ENCODE peak calls at places on chromosomes 2 and 18, in six cellular contexts. One of them, this sample, is unnamed.

GRCh38 chr2:180790891-180791290 is 189.5 kb upstream of the UBE2E3 start:
- DNase-seq in cardiac muscle cell: no peak
- DNase-seq in osteoblast: no peak
- DNase-seq in K562: no peak
- DNase-seq in psoas muscle: no peak
- DNase-seq in NT2/D1: no peak
- DNase-seq in this sample: no peak

GRCh38 chr2:58097025-58097424 is 50.4 kb downstream of the VRK2 start:
- DNase-seq in cardiac muscle cell: no peak
- DNase-seq in osteoblast: no peak
- DNase-seq in K562: no peak
- DNase-seq in psoas muscle: no peak
- DNase-seq in NT2/D1: no peak
- DNase-seq in this sample: no peak

GRCh38 chr18:10242922-10243680 is 211.3 kb upstream of the APCDD1 start:
- DNase-seq in cardiac muscle cell: no peak
- DNase-seq in osteoblast: no peak
- DNase-seq in K562: peak; percentile 22
- DNase-seq in psoas muscle: no peak
- DNase-seq in NT2/D1: no peak
- DNase-seq in this sample: peak; percentile 58

GRCh38 chr2:64203131-64204005 is 59.1 kb upstream of the PELI1 start:
- DNase-seq in cardiac muscle cell: peak; percentile 18
- DNase-seq in osteoblast: peak; percentile 50
- DNase-seq in K562: no peak
- DNase-seq in psoas muscle: no peak
- DNase-seq in NT2/D1: no peak
- DNase-seq in this sample: no peak

GRCh38 chr18:36629095-36629604 is 199.7 kb downstream of the TPGS2 start:
- DNase-seq in cardiac muscle cell: peak; percentile 21
- DNase-seq in osteoblast: no peak
- DNase-seq in K562: no peak
- DNase-seq in psoas muscle: no peak
- DNase-seq in NT2/D1: no peak
- DNase-seq in this sample: no peak

GRCh38 chr2:26670171-26670570 is 22.4 kb upstream of the KCNK3 start:
- DNase-seq in cardiac muscle cell: no peak
- DNase-seq in osteoblast: peak; percentile 91
- DNase-seq in K562: no peak
- DNase-seq in psoas muscle: no peak
- DNase-seq in NT2/D1: no peak
- DNase-seq in this sample: no peak

GRCh38 chr2:126655500-126656310 is at the start of gene GYPC:
- DNase-seq in cardiac muscle cell: peak; percentile 60
- DNase-seq in osteoblast: peak; percentile 87
- DNase-seq in K562: peak; percentile 85
- DNase-seq in psoas muscle: peak; percentile 90
- DNase-seq in NT2/D1: no peak
- DNase-seq in this sample: no peak

GRCh38 chr2:216857131-216857550 is 2.7 kb downstream of the TNP1 start:
- DNase-seq in cardiac muscle cell: no peak
- DNase-seq in osteoblast: peak; percentile 54
- DNase-seq in K562: no peak
- DNase-seq in psoas muscle: no peak
- DNase-seq in NT2/D1: no peak
- DNase-seq in this sample: no peak

GRCh38 chr18:22433960-22434359 is 16.2 kb upstream of the CTAGE1 start:
- DNase-seq in cardiac muscle cell: no peak
- DNase-seq in osteoblast: no peak
- DNase-seq in K562: no peak
- DNase-seq in psoas muscle: no peak
- DNase-seq in NT2/D1: no peak
- DNase-seq in this sample: no peak

GRCh38 chr2:238908960-238909951 is 61.4 kb downstream of the TWIST2 start:
- DNase-seq in cardiac muscle cell: no peak
- DNase-seq in osteoblast: peak; percentile 77
- DNase-seq in K562: no peak
- DNase-seq in psoas muscle: peak; percentile 57
- DNase-seq in NT2/D1: no peak
- DNase-seq in this sample: no peak

GRCh38 chr2:222483513-222484039 is 59.2 kb downstream of the SGPP2 start:
- DNase-seq in cardiac muscle cell: peak; percentile 24
- DNase-seq in osteoblast: no peak
- DNase-seq in K562: no peak
- DNase-seq in psoas muscle: no peak
- DNase-seq in NT2/D1: no peak
- DNase-seq in this sample: no peak

GRCh38 chr2:86358982-86359381 is 21.6 kb upstream of the REEP1 start:
- DNase-seq in cardiac muscle cell: no peak
- DNase-seq in osteoblast: no peak
- DNase-seq in K562: no peak
- DNase-seq in psoas muscle: no peak
- DNase-seq in NT2/D1: no peak
- DNase-seq in this sample: no peak

GRCh38 chr18:54873884-54874255 is 45.6 kb downstream of the RAB27B start:
- DNase-seq in cardiac muscle cell: no peak
- DNase-seq in osteoblast: no peak
- DNase-seq in K562: no peak
- DNase-seq in psoas muscle: no peak
- DNase-seq in NT2/D1: no peak
- DNase-seq in this sample: no peak

GRCh38 chr18:77853859-77854258 is 604.2 kb downstream of the GALR1 start:
- DNase-seq in cardiac muscle cell: no peak
- DNase-seq in osteoblast: no peak
- DNase-seq in K562: no peak
- DNase-seq in psoas muscle: no peak
- DNase-seq in NT2/D1: no peak
- DNase-seq in this sample: no peak

GRCh38 chr2:84694088-84694622 is 177.9 kb downstream of the DNAH6 start:
- DNase-seq in cardiac muscle cell: no peak
- DNase-seq in osteoblast: no peak
- DNase-seq in K562: no peak
- DNase-seq in psoas muscle: no peak
- DNase-seq in NT2/D1: no peak
- DNase-seq in this sample: no peak

GRCh38 chr2:202005272-202005887 is 28.3 kb upstream of the FZD7 start:
- DNase-seq in cardiac muscle cell: no peak
- DNase-seq in osteoblast: no peak
- DNase-seq in K562: no peak
- DNase-seq in psoas muscle: no peak
- DNase-seq in NT2/D1: no peak
- DNase-seq in this sample: no peak

GRCh38 chr2:111162718-111163331 is 42.1 kb downstream of the BCL2L11 start:
- DNase-seq in cardiac muscle cell: no peak
- DNase-seq in osteoblast: no peak
- DNase-seq in K562: peak; percentile 23
- DNase-seq in psoas muscle: no peak
- DNase-seq in NT2/D1: no peak
- DNase-seq in this sample: no peak

GRCh38 chr2:36697424-36698066 is 1.0 kb downstream of the VIT start:
- DNase-seq in cardiac muscle cell: no peak
- DNase-seq in osteoblast: no peak
- DNase-seq in K562: no peak
- DNase-seq in psoas muscle: no peak
- DNase-seq in NT2/D1: no peak
- DNase-seq in this sample: no peak

GRCh38 chr2:206004004-206004693 is 81.8 kb downstream of the INO80D start:
- DNase-seq in cardiac muscle cell: peak; percentile 59
- DNase-seq in osteoblast: no peak
- DNase-seq in K562: peak; percentile 45
- DNase-seq in psoas muscle: no peak
- DNase-seq in NT2/D1: peak; percentile 46
- DNase-seq in this sample: peak; percentile 65

GRCh38 chr18:62175521-62175920 is 11.3 kb downstream of the PIGN start:
- DNase-seq in cardiac muscle cell: no peak
- DNase-seq in osteoblast: no peak
- DNase-seq in K562: no peak
- DNase-seq in psoas muscle: no peak
- DNase-seq in NT2/D1: no peak
- DNase-seq in this sample: no peak

GRCh38 chr2:42170619-42171395 is 1.7 kb downstream of the EML4 start:
- DNase-seq in cardiac muscle cell: no peak
- DNase-seq in osteoblast: peak; percentile 54
- DNase-seq in K562: no peak
- DNase-seq in psoas muscle: no peak
- DNase-seq in NT2/D1: no peak
- DNase-seq in this sample: no peak

GRCh38 chr2:182941121-182941713 is 74.8 kb upstream of the FRZB start:
- DNase-seq in cardiac muscle cell: no peak
- DNase-seq in osteoblast: no peak
- DNase-seq in K562: peak; percentile 55
- DNase-seq in psoas muscle: no peak
- DNase-seq in NT2/D1: no peak
- DNase-seq in this sample: no peak

GRCh38 chr2:10389596-10389995 is 58.5 kb downstream of the ODC1 start:
- DNase-seq in cardiac muscle cell: no peak
- DNase-seq in osteoblast: no peak
- DNase-seq in K562: no peak
- DNase-seq in psoas muscle: no peak
- DNase-seq in NT2/D1: no peak
- DNase-seq in this sample: no peak

GRCh38 chr2:27024188-27024587 is 8.6 kb upstream of the TMEM214 start:
- DNase-seq in cardiac muscle cell: no peak
- DNase-seq in osteoblast: peak; percentile 88
- DNase-seq in K562: no peak
- DNase-seq in psoas muscle: no peak
- DNase-seq in NT2/D1: no peak
- DNase-seq in this sample: no peak

GRCh38 chr18:55206941-55207340 is 247.7 kb upstream of the CCDC68 start:
- DNase-seq in cardiac muscle cell: no peak
- DNase-seq in osteoblast: peak; percentile 41
- DNase-seq in K562: no peak
- DNase-seq in psoas muscle: no peak
- DNase-seq in NT2/D1: no peak
- DNase-seq in this sample: no peak

GRCh38 chr2:160010361-160011145 is 51.9 kb downstream of the PLA2R1 start:
- DNase-seq in cardiac muscle cell: no peak
- DNase-seq in osteoblast: no peak
- DNase-seq in K562: no peak
- DNase-seq in psoas muscle: no peak
- DNase-seq in NT2/D1: no peak
- DNase-seq in this sample: no peak

GRCh38 chr2:20421988-20422678 is 24.7 kb upstream of the RHOB start:
- DNase-seq in cardiac muscle cell: no peak
- DNase-seq in osteoblast: peak; percentile 91
- DNase-seq in K562: no peak
- DNase-seq in psoas muscle: peak; percentile 92
- DNase-seq in NT2/D1: no peak
- DNase-seq in this sample: no peak

DNA sequence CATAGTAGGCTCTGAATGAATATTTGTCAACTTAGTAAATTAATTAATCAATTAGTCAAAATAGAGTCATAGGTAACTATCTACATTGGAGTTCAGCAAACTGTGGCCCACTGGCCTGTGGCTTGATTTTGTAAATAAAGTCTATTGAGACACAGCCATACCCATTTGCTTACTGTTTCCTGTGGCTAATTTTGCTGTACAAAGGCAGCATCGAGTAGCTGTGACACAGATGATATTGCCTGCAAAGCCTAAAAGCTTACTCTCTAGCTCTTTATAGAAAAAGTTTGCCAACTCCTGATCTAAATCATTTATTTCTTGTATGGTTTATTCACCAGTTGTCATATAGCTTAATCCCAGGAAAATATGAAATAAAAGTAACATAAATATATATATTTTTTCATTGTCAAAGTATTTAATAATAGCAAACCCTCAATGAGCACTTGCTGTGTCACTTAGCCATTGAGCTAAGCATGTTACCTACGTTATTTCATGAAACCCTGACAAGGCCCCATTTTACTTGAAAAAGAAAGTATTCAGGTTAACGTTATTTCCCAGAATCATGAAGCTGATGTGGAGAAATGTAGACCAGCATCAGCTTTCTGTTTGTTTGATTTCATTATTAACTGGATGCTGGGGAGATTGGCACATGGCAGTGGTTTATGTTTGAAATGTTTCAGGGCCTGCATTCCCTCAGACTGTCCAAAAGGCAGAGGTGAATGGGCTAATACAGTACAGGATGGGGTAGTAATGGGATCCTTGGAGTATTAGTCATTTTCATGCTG is 69.6 kb downstream of the ICOS start:
- DNase-seq in cardiac muscle cell: no peak
- DNase-seq in osteoblast: no peak
- DNase-seq in K562: no peak
- DNase-seq in psoas muscle: no peak
- DNase-seq in NT2/D1: no peak
- DNase-seq in this sample: no peak
- H3K4me1 ChIP-seq in cardiac muscle cell: no peaks in the 10 kb centered on the region
- H3K4me1 ChIP-seq in osteoblast: no peaks in the 10 kb centered on the region
- H3K4me1 ChIP-seq in K562: no peaks in the 10 kb centered on the region
- H3K4me1 ChIP-seq in psoas muscle: no peaks in the 10 kb centered on the region
- H3K4me1 ChIP-seq in NT2/D1: no peaks in the 10 kb centered on the region
- H3K4me1 ChIP-seq in this sample: no peaks in the 10 kb centered on the region

DNA sequence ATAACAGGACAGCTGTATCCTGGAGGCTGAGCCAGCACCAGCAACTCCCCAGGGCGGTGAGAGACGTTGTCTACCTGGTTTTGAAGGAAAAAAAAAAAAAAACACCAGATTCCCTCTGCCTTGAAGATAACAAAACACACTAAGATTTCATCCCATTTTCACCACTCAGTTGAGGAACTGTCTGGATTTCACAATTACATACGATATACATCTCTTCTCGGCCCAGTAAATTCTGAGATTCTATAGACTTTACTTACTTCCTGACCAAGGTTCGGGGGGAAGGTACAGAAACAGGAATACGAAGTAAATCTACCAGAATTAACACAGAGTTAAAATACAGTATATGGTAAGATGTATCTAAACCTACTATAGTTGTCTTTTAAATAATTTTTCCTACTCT is 8.4 kb downstream of the ZNF516 start:
- DNase-seq in cardiac muscle cell: no peak
- DNase-seq in osteoblast: no peak
- DNase-seq in K562: no peak
- DNase-seq in psoas muscle: no peak
- DNase-seq in NT2/D1: no peak
- DNase-seq in this sample: no peak
- H3K4me1 ChIP-seq in cardiac muscle cell: peaks cover 18% of the 10 kb centered on the region
- H3K4me1 ChIP-seq in osteoblast: peaks cover 14% of the 10 kb centered on the region
- H3K4me1 ChIP-seq in K562: peaks cover 5% of the 10 kb centered on the region
- H3K4me1 ChIP-seq in psoas muscle: peaks cover 39% of the 10 kb centered on the region
- H3K4me1 ChIP-seq in NT2/D1: peaks cover 5% of the 10 kb centered on the region
- H3K4me1 ChIP-seq in this sample: no peaks in the 10 kb centered on the region

DNA sequence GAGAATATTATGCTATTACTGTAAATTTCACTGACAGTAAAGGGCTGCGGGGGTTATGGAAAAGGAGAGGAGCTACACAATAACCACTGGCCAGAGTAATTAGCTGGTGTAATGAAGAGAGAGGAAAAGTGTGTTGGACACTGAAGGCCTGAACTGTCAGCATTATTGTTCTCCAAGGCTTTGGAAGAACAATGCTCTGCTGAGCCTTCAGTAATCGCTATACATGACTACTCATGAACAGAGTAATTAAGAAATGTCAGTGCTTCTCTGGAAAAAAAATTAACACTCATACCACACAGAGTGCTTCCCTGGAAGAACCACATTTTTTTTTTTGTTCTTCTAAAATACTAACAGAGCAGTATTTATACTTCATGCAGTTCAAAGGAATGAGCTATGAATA is 931.3 kb downstream of the CPS1 start:
- DNase-seq in cardiac muscle cell: no peak
- DNase-seq in osteoblast: no peak
- DNase-seq in K562: no peak
- DNase-seq in psoas muscle: no peak
- DNase-seq in NT2/D1: no peak
- DNase-seq in this sample: no peak
- H3K4me1 ChIP-seq in cardiac muscle cell: no peaks in the 10 kb centered on the region
- H3K4me1 ChIP-seq in osteoblast: no peaks in the 10 kb centered on the region
- H3K4me1 ChIP-seq in K562: no peaks in the 10 kb centered on the region
- H3K4me1 ChIP-seq in psoas muscle: no peaks in the 10 kb centered on the region
- H3K4me1 ChIP-seq in NT2/D1: no peaks in the 10 kb centered on the region
- H3K4me1 ChIP-seq in this sample: no peaks in the 10 kb centered on the region

GRCh38 chr2:232770207-232770606 is 6.2 kb downstream of the KCNJ13 start:
- DNase-seq in cardiac muscle cell: no peak
- DNase-seq in osteoblast: no peak
- DNase-seq in K562: no peak
- DNase-seq in psoas muscle: no peak
- DNase-seq in NT2/D1: no peak
- DNase-seq in this sample: no peak
- H3K4me1 ChIP-seq in cardiac muscle cell: no peaks in the 10 kb centered on the region
- H3K4me1 ChIP-seq in osteoblast: peaks cover 6% of the 10 kb centered on the region
- H3K4me1 ChIP-seq in K562: no peaks in the 10 kb centered on the region
- H3K4me1 ChIP-seq in psoas muscle: no peaks in the 10 kb centered on the region
- H3K4me1 ChIP-seq in NT2/D1: no peaks in the 10 kb centered on the region
- H3K4me1 ChIP-seq in this sample: peaks cover 9% of the 10 kb centered on the region

This sample was measured in Caco-2.